ENCODE peak calls at places on chromosomes 3 and 15, in five cellular contexts. K, X, U, M and H are unnamed samples.
A peak's percentile ranks its signal among the peaks of the same experiment; 100 is the strongest.

GRCh38 chr3:141854559-141854958 is 21.9 kb upstream of the ATP1B3 start:
- DNase-seq in M (no peak), K (no peak), X (no peak), U (no peak), H (no peak)

GRCh38 chr3:57758686-57759085 is 2.6 kb downstream of the SLMAP start:
- DNase-seq in X (no peak), U (no peak), M (no peak), K (no peak), H (no peak)

GRCh38 chr3:16663852-16664712 is 58.9 kb upstream of the DAZL start:
- DNase-seq in K (no peak), U (no peak), M (no peak), X (no peak), H (no peak)

GRCh38 chr3:7401418-7401817 is 540.5 kb downstream of the GRM7 start:
- DNase-seq in M (no peak), X (no peak), K (no peak), U (no peak), H (no peak)

GRCh38 chr3:32596926-32597369 is 26.3 kb upstream of the DYNC1LI1 start:
- DNase-seq in M (no peak), K (no peak), X (no peak), U (no peak), H (no peak)

GRCh38 chr3:64440498-64440897 is 215.2 kb upstream of the PRICKLE2 start:
- DNase-seq in M (no peak), U (no peak), X (no peak), K (peak; percentile 50), H (no peak)

GRCh38 chr3:45143673-45144670 is 2.2 kb downstream of the CDCP1 start:
- DNase-seq in K (no peak), U (peak; percentile 74), X (no peak), M (no peak), H (no peak)

GRCh38 chr3:21672303-21672702 is 78.7 kb downstream of the ZNF385D start:
- DNase-seq in K (no peak), U (no peak), X (no peak), M (no peak), H (no peak)

GRCh38 chr15:73876779-73877178 is 3.4 kb downstream of the TBC1D21 start:
- DNase-seq in K (no peak), X (no peak), M (no peak), U (no peak), H (no peak)

GRCh38 chr15:82294061-82294690 is 31.6 kb downstream of the SAXO2 start:
- DNase-seq in U (no peak), X (no peak), M (no peak), K (no peak), H (no peak)

GRCh38 chr3:143222981-143223380 is 103.4 kb downstream of the CHST2 start:
- DNase-seq in U (no peak), M (no peak), K (no peak), X (no peak), H (no peak)

GRCh38 chr3:138470687-138471086 is 36.3 kb downstream of the ESYT3 start:
- DNase-seq in X (peak; percentile 56), U (no peak), M (no peak), K (no peak), H (no peak)

GRCh38 chr3:69239063-69239462 is 116.7 kb upstream of the LMOD3 start:
- DNase-seq in U (no peak), M (no peak), X (no peak), K (no peak), H (peak; percentile 33)

GRCh38 chr3:171269557-171269956 is 190.6 kb downstream of the TNIK start:
- DNase-seq in M (no peak), U (no peak), X (no peak), K (no peak), H (no peak)

GRCh38 chr3:138449490-138449889 is 15.1 kb downstream of the ESYT3 start:
- DNase-seq in M (no peak), K (no peak), X (no peak), U (no peak), H (no peak)

GRCh38 chr3:48428088-48428862 is 1.6 kb downstream of the PLXNB1 start:
- DNase-seq in U (no peak), K (no peak), X (peak; percentile 80), M (peak; percentile 62), H (no peak)

GRCh38 chr3:37945803-37946530 is 44.6 kb upstream of the VILL start:
- DNase-seq in M (no peak), U (no peak), X (no peak), K (peak; percentile 53), H (no peak)

GRCh38 chr3:73540969-73541740 is 83.6 kb downstream of the PDZRN3 start:
- DNase-seq in M (no peak), U (no peak), X (no peak), K (no peak), H (no peak)

GRCh38 chr15:58755956-58756355 is 6.4 kb upstream of the ADAM10 start:
- DNase-seq in X (no peak), K (no peak), U (no peak), M (no peak), H (no peak)

GRCh38 chr3:193593666-193594025 is 638 bp downstream of the OPA1 start:
- DNase-seq in X (no peak), M (no peak), K (no peak), U (peak; percentile 44), H (no peak)

GRCh38 chr3:72062017-72062416 is 277.1 kb upstream of the PROK2 start:
- DNase-seq in U (no peak), K (no peak), X (no peak), M (no peak), H (no peak)

DNA sequence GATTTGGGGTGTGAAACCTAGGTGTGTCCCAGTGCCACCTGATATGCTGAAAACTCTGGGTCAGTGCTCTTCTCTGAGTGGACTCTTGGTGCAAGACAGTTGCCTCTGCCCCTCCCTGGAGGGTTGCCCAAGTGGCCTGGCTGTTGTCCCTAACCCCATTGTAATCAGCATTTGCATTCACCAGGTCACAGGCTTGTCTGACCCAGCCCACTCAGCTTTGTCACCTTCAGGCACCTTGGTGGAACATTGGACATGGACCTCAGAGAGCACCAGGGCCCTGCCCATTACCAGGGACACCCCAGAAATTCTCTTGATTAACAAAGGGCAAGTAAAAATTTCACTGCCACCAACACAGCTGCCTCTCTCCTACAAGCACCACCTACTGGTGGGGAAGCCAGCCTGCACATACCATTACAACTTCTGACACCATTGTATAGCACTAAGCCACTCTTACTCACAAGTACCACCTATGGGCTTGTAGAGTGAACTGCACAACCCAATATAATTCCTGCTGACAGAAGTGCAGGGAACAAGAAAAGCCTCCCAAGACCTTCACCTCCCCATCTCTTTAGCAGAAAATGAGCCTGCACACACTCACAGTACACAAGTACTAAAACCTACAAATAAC is 324.6 kb downstream of the EPHA6 start:
- DNase-seq in U (no peak), M (no peak), X (no peak), K (no peak), H (no peak)
- TF ChIP-seq CTCF in U (no peak), M (peak; percentile 32), X (no peak), K (no peak), H (peak; percentile 56)

DNA sequence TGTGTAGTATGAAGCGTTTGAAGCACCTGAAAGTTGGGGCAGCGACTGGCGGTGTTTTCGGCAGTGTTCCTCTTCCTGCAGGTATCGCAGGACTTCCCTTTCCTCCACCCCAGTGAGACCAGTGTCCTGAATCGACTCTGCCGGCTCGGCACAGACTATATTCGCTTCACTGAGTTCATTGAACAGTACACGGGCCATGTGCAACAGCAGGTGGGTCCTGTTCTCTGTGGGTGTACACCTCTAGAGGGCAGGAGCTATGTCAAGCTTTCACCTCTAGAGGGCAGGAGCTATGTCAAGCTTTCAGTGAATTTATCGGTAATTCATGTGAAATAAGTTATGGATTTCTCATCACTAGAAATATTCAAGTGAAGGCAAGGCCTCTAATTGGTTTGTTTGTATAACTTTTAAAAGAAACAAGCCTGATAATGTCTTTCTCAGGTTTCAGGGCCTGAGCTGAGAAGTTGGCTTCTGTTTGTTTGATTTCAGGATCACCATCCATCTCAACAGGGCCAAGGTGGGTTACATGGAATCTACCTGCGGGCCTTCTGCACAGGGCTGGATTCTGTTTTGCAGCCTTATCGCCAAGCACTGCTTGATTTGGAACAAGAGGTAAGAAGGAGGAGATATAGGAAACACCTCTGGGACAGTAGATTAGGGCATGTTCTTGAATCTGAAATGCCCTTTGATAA is 5.3 kb downstream of the TUBGCP4 start:
- DNase-seq in U (peak; percentile 55), K (no peak), X (peak; percentile 17), M (peak; percentile 12), H (peak; percentile 37)
- TF ChIP-seq CTCF in U (peak; percentile 42), K (peak; percentile 55), X (peak; percentile 58), M (peak; percentile 74), H (peak; percentile 82)

GRCh38 chr3:52494446-52494845 is 692 bp upstream of the STAB1 start:
- DNase-seq in X (no peak), U (no peak), M (no peak), K (no peak), H (no peak)
- TF ChIP-seq CTCF in X (no peak), U (no peak), M (peak; percentile 10), K (no peak), H (no peak)

DNA sequence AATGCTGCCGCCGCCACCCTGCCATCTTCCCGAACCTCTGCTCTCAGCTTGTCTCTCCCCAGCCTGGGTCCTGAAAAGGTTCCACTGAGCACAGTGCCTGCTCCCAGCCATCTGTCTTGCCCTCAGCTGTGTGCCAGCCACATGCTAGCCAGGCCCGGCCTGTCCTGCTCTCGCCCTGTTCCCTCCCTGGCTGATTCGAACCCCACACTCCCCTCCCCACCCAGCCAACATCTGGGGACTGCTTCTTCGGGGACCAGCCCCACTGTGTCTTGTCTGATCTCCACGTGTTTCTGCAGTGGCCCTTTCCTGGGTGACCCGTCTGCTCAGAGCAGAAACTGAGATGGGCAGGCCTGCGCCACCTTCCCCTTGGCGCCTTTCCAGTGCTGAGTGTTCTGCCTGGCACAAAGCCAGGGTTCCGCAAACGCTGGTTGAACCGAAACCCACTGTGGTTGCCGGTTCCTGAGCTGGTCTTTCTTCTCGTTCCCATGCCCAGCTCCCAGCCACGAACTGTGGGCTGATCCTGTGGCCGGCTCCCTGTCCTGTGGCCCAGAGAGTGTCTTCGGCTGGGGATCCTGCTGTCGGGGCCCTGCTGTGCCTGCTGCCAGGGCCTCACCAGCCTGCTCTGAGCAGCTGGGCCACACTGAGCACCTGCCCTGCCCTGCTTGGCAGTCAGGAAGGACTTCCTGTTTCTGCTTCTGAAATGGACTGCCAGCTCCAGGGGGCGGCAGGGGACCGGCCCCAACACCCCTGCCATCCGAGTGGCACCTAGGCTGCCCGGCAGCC is 62.7 kb upstream of the KLF13 start:
- DNase-seq in M (no peak), U (no peak), X (peak; percentile 91), K (peak; percentile 89), H (no peak)
- TF ChIP-seq CTCF in M (no peak), U (no peak), X (no peak), K (no peak), H (no peak)

DNA sequence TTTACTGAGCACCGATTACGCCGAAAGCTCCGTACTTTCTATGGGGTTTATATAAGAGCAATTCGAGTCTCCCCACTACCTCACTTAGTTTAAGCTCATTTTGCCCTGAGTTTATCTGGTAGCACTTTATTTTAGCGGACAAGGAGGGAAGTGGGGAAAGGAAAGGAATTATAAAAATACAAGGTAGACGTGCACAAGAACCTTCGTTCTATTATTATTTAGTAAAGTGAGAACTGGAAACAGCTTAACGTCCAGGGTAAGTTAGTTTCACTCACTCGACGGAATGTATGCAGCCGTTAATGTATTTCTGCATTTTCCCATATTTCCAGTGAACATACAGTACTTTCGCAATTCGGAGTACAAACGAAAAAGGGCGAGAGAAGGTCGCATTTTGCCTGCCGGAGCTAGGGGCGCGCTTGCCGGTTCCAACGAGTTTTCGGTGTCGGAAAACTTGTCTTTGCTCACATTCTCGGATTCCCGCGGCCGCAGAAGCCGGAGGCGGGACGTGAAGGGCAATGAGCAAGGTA is 1.2 kb upstream of the STT3B start:
- DNase-seq in X (no peak), U (no peak), K (no peak), M (no peak), H (no peak)
- TF ChIP-seq CTCF in X (no peak), U (no peak), K (no peak), M (peak; percentile 37), H (no peak)